ENCODE peak calls at places on chromosomes 5 and 9, in seven cellular contexts. X is neural crest cell; I is type B pancreatic cell; L is breast epithelium; Z is HFFc6; E is HepG2; D is CD4-positive, alpha-beta T cell. A is an unnamed sample.

GRCh38 chr9:111163738-111164399 is 125.6 kb upstream of the LPAR1 start:
- DNase-seq in I (no peak), Z (no peak), L (no peak), D (no peak), X (no peak), E (no peak), A (no peak)

GRCh38 chr9:97441729-97442128 is 29.8 kb downstream of the TDRD7 start:
- DNase-seq in D (no peak), E (no peak), X (no peak), Z (no peak), L (no peak), I (no peak), A (no peak)

GRCh38 chr5:2724831-2725230 is 26.6 kb downstream of the IRX2 start:
- DNase-seq in E (no peak), Z (no peak), D (no peak), L (no peak), I (no peak), X (no peak), A (no peak)

GRCh38 chr5:145743396-145744061 is 91.6 kb downstream of the PRELID2 start:
- DNase-seq in Z (no peak), D (no peak), X (no peak), L (no peak), I (no peak), E (no peak), A (no peak)

GRCh38 chr9:13988944-13989343 is 325.0 kb downstream of the NFIB start:
- DNase-seq in X (no peak), L (no peak), Z (no peak), D (no peak), E (no peak), I (no peak), A (no peak)

GRCh38 chr5:140372971-140373487 is 13.0 kb downstream of the SLC4A9 start:
- DNase-seq in E (peak), I (no peak), D (peak), X (peak), L (peak), Z (peak), A (no peak)

GRCh38 chr5:74164725-74165226 is 475.8 kb downstream of the ENC1 start:
- DNase-seq in Z (no peak), L (no peak), I (no peak), X (no peak), D (no peak), E (no peak), A (no peak)

GRCh38 chr9:124473310-124473709 is 23.1 kb downstream of the ADGRD2 start:
- DNase-seq in I (no peak), X (no peak), E (peak), Z (no peak), L (no peak), D (no peak), A (no peak)

GRCh38 chr5:31530541-31531265 is 1.2 kb downstream of the DROSHA start:
- DNase-seq in E (peak), D (no peak), L (no peak), Z (peak), X (no peak), I (no peak), A (no peak)

GRCh38 chr5:132488590-132488989 is 2.0 kb downstream of the IRF1 start:
- DNase-seq in X (no peak), I (no peak), D (no peak), E (no peak), Z (no peak), L (no peak), A (no peak)

GRCh38 chr5:167792538-167792937 is 498.9 kb upstream of the WWC1 start:
- DNase-seq in L (no peak), X (no peak), I (no peak), D (no peak), Z (no peak), E (no peak), A (no peak)

GRCh38 chr5:127589309-127590036 is 59.4 kb upstream of the CTXN3 start:
- DNase-seq in Z (no peak), X (no peak), L (no peak), I (no peak), E (no peak), D (no peak), A (no peak)

GRCh38 chr5:12022444-12022843 is 118.2 kb upstream of the CTNND2 start:
- DNase-seq in E (no peak), L (no peak), I (no peak), Z (no peak), X (no peak), D (no peak), A (no peak)

GRCh38 chr5:11588803-11589202 is 315.4 kb downstream of the CTNND2 start:
- DNase-seq in E (no peak), D (no peak), X (peak), Z (no peak), L (no peak), I (no peak), A (no peak)

GRCh38 chr5:152505442-152506042 is 100.5 kb upstream of the NMUR2 start:
- DNase-seq in E (peak), Z (peak), D (no peak), X (peak), I (no peak), L (no peak), A (no peak)
- TF ChIP-seq CTCF in E (peak), Z (peak), D (peak), X (peak), I (peak), L (peak), A (peak)

GRCh38 chr9:28820741-28821140 is 1247.5 kb upstream of the C9orf72 start:
- DNase-seq in D (no peak), E (no peak), I (no peak), L (no peak), X (no peak), Z (no peak), A (no peak)
- TF ChIP-seq CTCF in D (no peak), E (no peak), I (no peak), L (no peak), X (no peak), Z (no peak), A (no peak)

DNA sequence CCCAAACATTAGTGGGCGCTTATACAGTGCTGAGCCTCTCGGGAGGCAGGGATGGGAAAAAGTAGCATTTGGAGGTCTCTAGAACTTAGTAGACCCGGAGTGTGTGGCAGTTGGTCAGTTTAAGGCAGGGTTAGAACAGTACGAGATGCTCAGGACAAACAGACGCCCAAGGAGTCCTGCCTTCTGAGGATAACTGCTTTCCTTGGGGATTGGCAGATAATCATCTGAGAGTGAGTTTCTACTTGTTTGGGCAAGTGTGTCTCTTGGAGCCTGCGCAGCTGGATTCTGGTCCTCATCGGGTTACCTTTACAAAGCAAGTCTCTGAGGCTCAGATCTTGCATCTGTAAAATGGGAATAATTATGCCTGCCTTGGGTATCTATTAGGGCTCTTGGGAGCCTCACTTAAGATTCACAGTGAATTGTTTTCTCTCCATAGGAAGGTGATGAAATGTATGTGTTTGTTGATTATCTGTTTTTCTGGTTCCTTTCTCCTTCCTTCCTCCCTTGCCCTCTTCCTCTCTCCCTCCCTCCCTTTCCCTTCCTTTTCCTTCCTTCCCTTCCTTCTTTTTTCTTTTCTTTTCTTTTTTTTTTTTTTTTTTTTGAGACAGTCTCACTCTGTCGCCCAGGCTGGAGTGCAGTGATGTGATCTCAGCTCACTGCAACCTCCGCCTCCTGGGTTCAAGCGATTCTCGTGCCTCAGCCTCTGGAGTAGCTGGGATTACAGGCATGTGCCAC is 2.0 kb downstream of the PRRC2B start:
- DNase-seq in X (no peak), E (no peak), I (no peak), D (no peak), Z (no peak), L (no peak), A (no peak)
- TF ChIP-seq CTCF in X (no peak), E (no peak), I (no peak), D (no peak), Z (no peak), L (no peak), A (no peak)

GRCh38 chr9:99253772-99254431 is 31.8 kb downstream of the SEC61B start:
- DNase-seq in Z (no peak), D (peak), L (peak), X (no peak), I (no peak), E (no peak), A (no peak)
- TF ChIP-seq CTCF in Z (no peak), D (no peak), L (no peak), X (no peak), I (no peak), E (no peak), A (no peak)

GRCh38 chr5:43043400-43043756 is 3.3 kb upstream of the ANXA2R start:
- DNase-seq in L (no peak), Z (no peak), X (no peak), E (no peak), D (no peak), I (no peak), A (no peak)

GRCh38 chr5:43041131-43041668 is 1.1 kb upstream of the ANXA2R start:
- DNase-seq in L (no peak), I (no peak), E (no peak), D (no peak), X (no peak), Z (no peak), A (no peak)

GRCh38 chr5:43042626-43043399 is 2.7 kb upstream of the ANXA2R start:
- DNase-seq in E (no peak), X (peak), D (peak), I (no peak), Z (peak), L (no peak), A (no peak)

GRCh38 chr5:43041669-43042175 is 1.6 kb upstream of the ANXA2R start:
- DNase-seq in X (peak), Z (peak), L (no peak), E (peak), D (peak), I (no peak), A (no peak)

GRCh38 chr5:43042176-43042625 is 2.1 kb upstream of the ANXA2R start:
- DNase-seq in X (peak), E (peak), L (no peak), D (peak), I (no peak), Z (peak), A (no peak)
- TF ChIP-seq CTCF in X (peak), E (peak), L (no peak), D (no peak), I (peak), Z (peak), A (no peak)